ENCODE peak calls at places on chromosomes 13 and 19, in nine cellular contexts. Z is IMR-90, Q is mammary epithelial cell, Y is hepatocyte, N is stomach, D is left lung, T is tibial nerve, S is transverse colon, U is psoas muscle. X is an unnamed sample.

GRCh38 chr13:39879286-39880035 is 224.0 kb downstream of the COG6 start:
- DNase-seq in Z (no peak), Q (no peak), T (no peak), S (no peak), D (no peak), U (no peak), N (no peak), Y (no peak), X (no peak)

GRCh38 chr19:42316223-42317211 is 3.4 kb downstream of the TMEM145 start:
- DNase-seq in Z (peak; percentile 21), Q (no peak), S (peak; percentile 42), T (no peak), D (peak; percentile 86), U (no peak), Y (no peak), N (no peak), X (no peak)

GRCh38 chr13:25930655-25931054 is 121.2 kb downstream of the SHISA2 start:
- DNase-seq in Y (no peak), U (no peak), T (no peak), Z (no peak), S (no peak), D (no peak), Q (no peak), N (no peak), X (no peak)

GRCh38 chr13:30872195-30872594 is 33.9 kb upstream of the MEDAG start:
- DNase-seq in T (no peak), Q (no peak), S (no peak), D (peak; percentile 62), Y (no peak), Z (no peak), N (no peak), U (no peak), X (no peak)

GRCh38 chr19:51559240-51559639 is 11.8 kb upstream of the ZNF175 start:
- DNase-seq in T (no peak), Q (no peak), U (no peak), D (no peak), S (no peak), Z (no peak), Y (no peak), N (no peak), X (no peak)

GRCh38 chr13:50386527-50387123 is 371.4 kb downstream of the KCNRG start:
- DNase-seq in T (no peak), Q (no peak), S (no peak), U (no peak), Y (peak; percentile 34), N (no peak), Z (peak; percentile 82), D (no peak), X (peak; percentile 84)

GRCh38 chr13:97000295-97000925 is 6.1 kb upstream of the OXGR1 start:
- DNase-seq in T (no peak), Q (no peak), N (no peak), U (no peak), Z (peak; percentile 19), Y (no peak), D (no peak), S (no peak), X (peak; percentile 44)

GRCh38 chr13:50805805-50806204 is 37.7 kb downstream of the DLEU7 start:
- DNase-seq in T (no peak), Z (peak; percentile 1), Q (peak; percentile 8), U (no peak), N (no peak), S (no peak), Y (no peak), D (no peak), X (peak; percentile 49)

GRCh38 chr19:737591-738093 is 13.3 kb upstream of the MISP start:
- DNase-seq in N (peak; percentile 52), T (no peak), Y (peak; percentile 64), Z (peak; percentile 16), D (peak; percentile 82), Q (no peak), U (peak; percentile 51), S (peak; percentile 72), X (peak; percentile 69)

GRCh38 chr13:36919833-36920611 is at the start of gene SMAD9:
- DNase-seq in U (peak; percentile 87), N (peak; percentile 82), D (peak; percentile 84), Y (peak; percentile 92), S (peak; percentile 79), T (peak; percentile 70), Q (peak; percentile 30), Z (peak; percentile 67), X (peak; percentile 86)

GRCh38 chr19:40598121-40598917 is 2.9 kb upstream of the LTBP4 start:
- DNase-seq in S (peak; percentile 92), Z (peak; percentile 87), D (peak; percentile 97), Q (peak; percentile 70), Y (peak; percentile 92), T (peak; percentile 89), U (peak; percentile 84), N (peak; percentile 91), X (peak; percentile 94)

GRCh38 chr13:94382960-94383359 is 96.5 kb downstream of the DCT start:
- DNase-seq in D (no peak), Q (no peak), Z (no peak), T (no peak), S (no peak), U (no peak), N (no peak), Y (no peak), X (no peak)

GRCh38 chr13:47455581-47455980 is 545.5 kb downstream of the SUCLA2 start:
- DNase-seq in D (no peak), Z (no peak), U (no peak), T (no peak), S (no peak), Q (peak; percentile 6), N (no peak), Y (no peak), X (no peak)

GRCh38 chr19:54674021-54674617 is 11.3 kb downstream of the LILRB4 start:
- DNase-seq in T (no peak), Z (no peak), N (no peak), Q (peak; percentile 8), Y (no peak), D (no peak), U (no peak), S (no peak), X (peak; percentile 53)

GRCh38 chr13:55266644-55267043 is 1874.1 kb upstream of the PRR20A start:
- DNase-seq in Q (no peak), D (no peak), U (no peak), T (no peak), N (no peak), S (no peak), Z (no peak), Y (no peak), X (no peak)

GRCh38 chr13:95494082-95494681 is 58.3 kb upstream of the CLDN10 start:
- DNase-seq in T (no peak), U (no peak), Q (peak; percentile 65), Z (peak; percentile 62), N (no peak), Y (peak; percentile 66), D (no peak), S (no peak), X (peak; percentile 83)

GRCh38 chr13:26584713-26585112 is 27.2 kb downstream of the WASF3 start:
- DNase-seq in D (no peak), Z (peak; percentile 85), N (no peak), S (no peak), U (no peak), T (no peak), Q (peak; percentile 38), Y (peak; percentile 15), X (peak; percentile 73)

GRCh38 chr13:112842343-112842856 is 126.6 kb upstream of the MCF2L start:
- DNase-seq in N (no peak), Z (no peak), S (no peak), Y (no peak), D (no peak), U (peak; percentile 50), Q (no peak), T (peak; percentile 26), X (no peak)

GRCh38 chr19:36688058-36688457 is 646 bp downstream of the ZNF567 start:
- DNase-seq in Q (no peak), Z (no peak), U (no peak), N (no peak), D (no peak), T (no peak), Y (no peak), S (no peak), X (no peak)

DNA sequence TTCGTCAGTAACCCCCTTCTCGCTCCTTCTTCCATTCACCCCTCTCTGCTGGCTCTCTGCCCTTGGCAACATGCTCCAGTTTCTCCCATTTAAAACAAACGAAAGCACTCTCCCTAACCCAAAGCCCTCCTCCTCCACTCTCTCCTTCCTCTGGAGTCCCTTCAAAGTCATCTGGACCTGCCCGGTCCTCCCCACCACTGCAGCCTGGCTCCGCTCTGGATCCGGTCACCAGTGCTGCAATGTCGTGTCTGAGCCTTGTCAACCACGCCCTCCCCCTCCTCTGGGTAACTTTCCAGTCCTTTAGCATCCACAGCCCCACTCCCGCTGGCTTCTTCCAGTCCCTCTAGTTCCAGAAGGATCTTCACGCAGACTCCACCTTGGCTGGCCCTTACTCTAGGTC is 55.0 kb downstream of the STK24 start:
- DNase-seq in D (no peak), U (no peak), S (no peak), Z (no peak), Y (no peak), N (no peak), T (no peak), Q (no peak), X (no peak)
- H3K4me1 ChIP-seq in D (peaks cover 64% of the 10 kb centered on the region), U (peaks cover 62% of the 10 kb centered on the region), S (peaks cover 20% of the 10 kb centered on the region), Z (peaks cover 18% of the 10 kb centered on the region), Y (peaks cover 5% of the 10 kb centered on the region), N (peaks cover 88% of the 10 kb centered on the region), T (peaks cover 85% of the 10 kb centered on the region), Q (peaks cover 4% of the 10 kb centered on the region), X (peaks cover 24% of the 10 kb centered on the region)

GRCh38 chr19:6739884-6740588 is 556 bp downstream of the TRIP10 start:
- DNase-seq in Z (no peak), N (peak; percentile 39), D (peak; percentile 85), Q (peak; percentile 23), S (peak; percentile 54), T (no peak), U (peak; percentile 72), Y (peak; percentile 68), X (peak; percentile 57)
- H3K4me1 ChIP-seq in Z (peaks cover 34% of the 10 kb centered on the region), N (peaks cover 80% of the 10 kb centered on the region), D (peaks cover 88% of the 10 kb centered on the region), Q (peaks cover 45% of the 10 kb centered on the region), S (peaks cover 39% of the 10 kb centered on the region), T (peaks cover 76% of the 10 kb centered on the region), U (peaks cover 55% of the 10 kb centered on the region), Y (peaks cover 49% of the 10 kb centered on the region), X (peaks cover 59% of the 10 kb centered on the region)

GRCh38 chr19:16067205-16067938 is 8.9 kb upstream of the TPM4 start:
- DNase-seq in U (peak; percentile 40), D (peak; percentile 89), S (peak; percentile 82), Z (peak; percentile 87), T (no peak), Q (peak; percentile 89), Y (no peak), N (peak; percentile 91), X (no peak)
- H3K4me1 ChIP-seq in U (no peaks in the 10 kb centered on the region), D (peaks cover 52% of the 10 kb centered on the region), S (peaks cover 29% of the 10 kb centered on the region), Z (peaks cover 19% of the 10 kb centered on the region), T (peaks cover 17% of the 10 kb centered on the region), Q (peaks cover 38% of the 10 kb centered on the region), Y (no peaks in the 10 kb centered on the region), N (peaks cover 50% of the 10 kb centered on the region), X (peaks cover 43% of the 10 kb centered on the region)

DNA sequence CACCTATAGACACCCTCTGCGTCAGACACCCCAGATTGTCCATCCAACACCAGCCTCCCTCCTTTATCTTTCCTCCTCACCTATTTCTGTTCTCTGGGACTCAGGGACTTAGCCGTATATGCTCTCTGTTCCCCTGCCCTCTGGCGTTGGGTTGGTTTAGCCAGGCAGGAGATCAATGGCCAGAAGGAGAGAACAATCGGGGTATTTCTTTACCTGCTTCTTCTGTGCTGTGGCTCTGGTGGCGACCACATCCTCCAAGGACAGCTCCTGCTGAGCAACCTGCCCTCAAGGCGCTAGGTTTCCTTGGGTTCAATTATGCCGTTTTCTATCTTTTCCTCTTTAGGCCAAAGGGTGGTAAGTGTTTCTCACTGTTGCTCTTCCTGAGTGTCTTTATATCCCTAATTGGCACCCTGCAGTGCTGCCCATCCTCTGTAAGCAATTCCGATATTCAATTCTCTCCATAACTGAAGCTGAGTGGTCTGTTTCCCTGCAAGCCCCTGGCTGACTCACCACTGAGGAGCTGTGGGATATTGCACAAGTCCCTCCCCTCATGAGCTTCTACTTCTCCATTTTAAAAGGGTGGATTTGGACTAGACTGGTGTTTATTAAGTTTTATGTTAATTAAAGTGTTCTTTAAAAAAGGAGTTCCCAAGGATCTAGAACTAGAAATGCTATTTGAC is 63.7 kb upstream of the TMTC4 start:
- DNase-seq in Z (no peak), D (no peak), S (no peak), U (no peak), Q (no peak), N (no peak), Y (no peak), T (no peak), X (no peak)
- H3K4me1 ChIP-seq in Z (no peaks in the 10 kb centered on the region), D (no peaks in the 10 kb centered on the region), S (no peaks in the 10 kb centered on the region), U (no peaks in the 10 kb centered on the region), Q (no peaks in the 10 kb centered on the region), N (no peaks in the 10 kb centered on the region), Y (no peaks in the 10 kb centered on the region), T (no peaks in the 10 kb centered on the region), X (no peaks in the 10 kb centered on the region)